ENCODE peak calls at places on chromosome 17, in four cellular contexts. One of them, this sample, is unnamed.
A peak's percentile ranks its signal among the peaks of the same experiment; 100 is the strongest.

GRCh38 chr17:19410875-19411291 is at the start of gene RNF112:
- DNase-seq in astrocyte of the spinal cord: peak; percentile 9
- DNase-seq in progenitor cell of endocrine pancreas: no peak
- DNase-seq in sigmoid colon: no peak
- DNase-seq in this sample: no peak

GRCh38 chr17:78929908-78930775 is 5.0 kb upstream of the TIMP2 start:
- DNase-seq in astrocyte of the spinal cord: no peak
- DNase-seq in sigmoid colon: no peak
- DNase-seq in progenitor cell of endocrine pancreas: no peak
- DNase-seq in this sample: no peak

GRCh38 chr17:59521465-59522126 is 43.8 kb upstream of the DHX40 start:
- DNase-seq in sigmoid colon: peak; percentile 73
- DNase-seq in astrocyte of the spinal cord: peak; percentile 54
- DNase-seq in progenitor cell of endocrine pancreas: peak; percentile 54
- DNase-seq in this sample: no peak

GRCh38 chr17:37505333-37505732 is 15.6 kb downstream of the DUSP14 start:
- DNase-seq in progenitor cell of endocrine pancreas: no peak
- DNase-seq in sigmoid colon: no peak
- DNase-seq in astrocyte of the spinal cord: no peak
- DNase-seq in this sample: no peak

GRCh38 chr17:694239-694638 is 20.4 kb downstream of the VPS53 start:
- DNase-seq in astrocyte of the spinal cord: peak; percentile 98
- DNase-seq in sigmoid colon: no peak
- DNase-seq in progenitor cell of endocrine pancreas: no peak
- DNase-seq in this sample: no peak

GRCh38 chr17:80112471-80113032 is 11.2 kb downstream of the GAA start:
- DNase-seq in progenitor cell of endocrine pancreas: no peak
- DNase-seq in astrocyte of the spinal cord: no peak
- DNase-seq in sigmoid colon: no peak
- DNase-seq in this sample: no peak

GRCh38 chr17:76549215-76549518 is 9.3 kb downstream of the PRCD start:
- DNase-seq in astrocyte of the spinal cord: no peak
- DNase-seq in sigmoid colon: no peak
- DNase-seq in progenitor cell of endocrine pancreas: no peak
- DNase-seq in this sample: no peak

GRCh38 chr17:31549121-31549524 is 157.6 kb downstream of the RAB11FIP4 start:
- DNase-seq in progenitor cell of endocrine pancreas: no peak
- DNase-seq in astrocyte of the spinal cord: no peak
- DNase-seq in sigmoid colon: no peak
- DNase-seq in this sample: no peak

GRCh38 chr17:57670769-57671545 is 74.1 kb downstream of the CCDC182 start:
- DNase-seq in progenitor cell of endocrine pancreas: no peak
- DNase-seq in sigmoid colon: no peak
- DNase-seq in astrocyte of the spinal cord: no peak
- DNase-seq in this sample: peak; percentile 43

GRCh38 chr17:6610011-6610410 is 30.5 kb downstream of the KIAA0753 start:
- DNase-seq in progenitor cell of endocrine pancreas: no peak
- DNase-seq in sigmoid colon: no peak
- DNase-seq in astrocyte of the spinal cord: peak; percentile 13
- DNase-seq in this sample: no peak

GRCh38 chr17:33366998-33367397 is 73.9 kb upstream of the ASIC2 start:
- DNase-seq in progenitor cell of endocrine pancreas: no peak
- DNase-seq in astrocyte of the spinal cord: no peak
- DNase-seq in sigmoid colon: no peak
- DNase-seq in this sample: no peak

GRCh38 chr17:82791532-82791931 is 39.7 kb downstream of the TBCD start:
- DNase-seq in sigmoid colon: no peak
- DNase-seq in progenitor cell of endocrine pancreas: no peak
- DNase-seq in astrocyte of the spinal cord: peak; percentile 93
- DNase-seq in this sample: no peak

GRCh38 chr17:48307814-48308411 is 122.1 kb downstream of the SKAP1 start:
- DNase-seq in astrocyte of the spinal cord: peak; percentile 73
- DNase-seq in sigmoid colon: peak; percentile 69
- DNase-seq in progenitor cell of endocrine pancreas: peak; percentile 11
- DNase-seq in this sample: no peak

GRCh38 chr17:142102-142661 is 4.8 kb downstream of the SCGB1C2 start:
- DNase-seq in progenitor cell of endocrine pancreas: peak; percentile 7
- DNase-seq in astrocyte of the spinal cord: peak; percentile 5
- DNase-seq in sigmoid colon: peak; percentile 61
- DNase-seq in this sample: peak; percentile 56

GRCh38 chr17:9842057-9842758 is 16.5 kb downstream of the GLP2R start:
- DNase-seq in progenitor cell of endocrine pancreas: no peak
- DNase-seq in sigmoid colon: peak; percentile 95
- DNase-seq in astrocyte of the spinal cord: peak; percentile 85
- DNase-seq in this sample: no peak

GRCh38 chr17:67753026-67753425 is 35.3 kb downstream of the NOL11 start:
- DNase-seq in astrocyte of the spinal cord: no peak
- DNase-seq in progenitor cell of endocrine pancreas: no peak
- DNase-seq in sigmoid colon: no peak
- DNase-seq in this sample: no peak

DNA sequence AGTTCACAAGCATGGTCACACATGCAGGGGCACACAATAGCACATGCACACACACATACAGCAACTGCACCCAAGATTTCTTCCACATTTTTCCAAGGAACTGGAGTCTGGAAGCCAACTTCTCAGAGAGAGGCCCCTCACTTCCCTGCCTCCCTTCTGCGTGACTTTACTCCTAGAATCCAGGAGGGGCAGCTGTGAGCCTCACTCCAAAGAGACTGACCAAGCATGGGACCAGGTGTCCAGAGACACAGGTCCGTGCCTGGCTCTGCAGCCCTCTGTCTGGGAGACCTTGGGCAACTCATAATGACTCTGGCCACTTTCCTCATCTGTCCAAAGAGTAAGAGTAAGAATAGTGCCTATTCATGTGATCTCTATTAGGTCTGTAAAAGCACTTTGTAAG is 104.7 kb upstream of the TMEM132E start:
- DNase-seq in astrocyte of the spinal cord: no peak
- DNase-seq in progenitor cell of endocrine pancreas: no peak
- DNase-seq in sigmoid colon: peak; percentile 34
- DNase-seq in this sample: no peak
- TF ChIP-seq CTCF in astrocyte of the spinal cord: no peak
- TF ChIP-seq CTCF in progenitor cell of endocrine pancreas: peak; percentile 17
- TF ChIP-seq CTCF in sigmoid colon: no peak
- TF ChIP-seq CTCF in this sample: no peak

DNA sequence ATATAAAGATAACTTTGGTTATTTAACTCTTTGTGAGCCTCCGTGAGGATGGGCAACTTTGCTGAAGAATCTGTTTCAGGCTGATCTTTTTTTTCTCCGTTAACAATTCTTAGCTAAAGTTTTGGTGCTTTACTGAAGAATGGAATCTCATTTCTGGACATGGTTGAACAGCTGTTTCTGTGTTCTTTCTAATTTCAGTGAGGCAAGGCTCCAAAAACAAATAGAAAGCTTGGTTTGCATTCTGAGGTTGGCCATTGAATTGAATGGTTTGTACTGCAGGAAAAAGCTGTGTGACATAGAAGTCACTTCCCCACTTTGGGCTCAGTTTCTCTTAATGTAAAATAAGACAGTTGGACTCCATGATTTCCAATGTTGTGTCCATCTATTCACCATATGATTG is 22.3 kb upstream of the HLF start:
- DNase-seq in sigmoid colon: no peak
- DNase-seq in progenitor cell of endocrine pancreas: no peak
- DNase-seq in astrocyte of the spinal cord: no peak
- DNase-seq in this sample: no peak
- TF ChIP-seq CTCF in sigmoid colon: no peak
- TF ChIP-seq CTCF in progenitor cell of endocrine pancreas: no peak
- TF ChIP-seq CTCF in astrocyte of the spinal cord: no peak
- TF ChIP-seq CTCF in this sample: no peak

GRCh38 chr17:39352511-39352910 is 48.9 kb downstream of the FBXL20 start:
- DNase-seq in sigmoid colon: no peak
- DNase-seq in astrocyte of the spinal cord: no peak
- DNase-seq in progenitor cell of endocrine pancreas: no peak
- DNase-seq in this sample: peak; percentile 15
- TF ChIP-seq CTCF in sigmoid colon: no peak
- TF ChIP-seq CTCF in astrocyte of the spinal cord: no peak
- TF ChIP-seq CTCF in progenitor cell of endocrine pancreas: no peak
- TF ChIP-seq CTCF in this sample: no peak

GRCh38 chr17:74457820-74458166 is 8.6 kb upstream of the CD300A start:
- DNase-seq in progenitor cell of endocrine pancreas: no peak
- DNase-seq in astrocyte of the spinal cord: no peak
- DNase-seq in sigmoid colon: no peak
- DNase-seq in this sample: no peak
- TF ChIP-seq CTCF in progenitor cell of endocrine pancreas: no peak
- TF ChIP-seq CTCF in astrocyte of the spinal cord: no peak
- TF ChIP-seq CTCF in sigmoid colon: no peak
- TF ChIP-seq CTCF in this sample: peak; percentile 54